ENCODE peak calls at places on chromosomes 5 and 9, in six cellular contexts. One of them, this sample, is unnamed.

GRCh38 chr9:89755835-89756234 is 151.0 kb downstream of the GADD45G start:
- DNase-seq in mesendoderm: no peak
- DNase-seq in H9: no peak
- DNase-seq in H1: no peak
- DNase-seq in IMR-90: peak; percentile 18
- DNase-seq in neuronal stem cell: no peak
- DNase-seq in this sample: peak; percentile 86

GRCh38 chr5:34616665-34617064 is 39.5 kb upstream of the RAI14 start:
- DNase-seq in mesendoderm: no peak
- DNase-seq in H9: no peak
- DNase-seq in IMR-90: no peak
- DNase-seq in neuronal stem cell: no peak
- DNase-seq in H1: no peak
- DNase-seq in this sample: no peak

GRCh38 chr9:107471562-107471961 is 18.0 kb downstream of the KLF4 start:
- DNase-seq in IMR-90: no peak
- DNase-seq in H1: no peak
- DNase-seq in mesendoderm: no peak
- DNase-seq in neuronal stem cell: no peak
- DNase-seq in H9: no peak
- DNase-seq in this sample: no peak

GRCh38 chr9:135051316-135052038 is 36.0 kb upstream of the OLFM1 start:
- DNase-seq in H9: peak; percentile 18
- DNase-seq in neuronal stem cell: no peak
- DNase-seq in mesendoderm: no peak
- DNase-seq in H1: no peak
- DNase-seq in IMR-90: no peak
- DNase-seq in this sample: no peak

GRCh38 chr9:15572200-15572599 is 19.4 kb downstream of the CCDC171 start:
- DNase-seq in IMR-90: peak; percentile 65
- DNase-seq in mesendoderm: no peak
- DNase-seq in H9: no peak
- DNase-seq in H1: no peak
- DNase-seq in neuronal stem cell: no peak
- DNase-seq in this sample: no peak

GRCh38 chr9:911003-911402 is 65.5 kb upstream of the DMRT3 start:
- DNase-seq in H9: peak; percentile 76
- DNase-seq in mesendoderm: peak; percentile 85
- DNase-seq in IMR-90: no peak
- DNase-seq in neuronal stem cell: no peak
- DNase-seq in H1: no peak
- DNase-seq in this sample: no peak

GRCh38 chr5:31698667-31699066 is 59.7 kb downstream of the PDZD2 start:
- DNase-seq in mesendoderm: no peak
- DNase-seq in neuronal stem cell: no peak
- DNase-seq in H1: no peak
- DNase-seq in IMR-90: no peak
- DNase-seq in H9: no peak
- DNase-seq in this sample: peak; percentile 13

GRCh38 chr5:120817044-120817985 is 353.2 kb downstream of the PRR16 start:
- DNase-seq in IMR-90: peak; percentile 31
- DNase-seq in mesendoderm: peak; percentile 54
- DNase-seq in H1: peak; percentile 53
- DNase-seq in neuronal stem cell: no peak
- DNase-seq in H9: peak; percentile 50
- DNase-seq in this sample: peak; percentile 42

GRCh38 chr9:27192291-27192960 is 83.4 kb downstream of the TEK start:
- DNase-seq in IMR-90: peak; percentile 7
- DNase-seq in mesendoderm: no peak
- DNase-seq in neuronal stem cell: no peak
- DNase-seq in H9: no peak
- DNase-seq in H1: no peak
- DNase-seq in this sample: no peak

GRCh38 chr5:145780961-145781360 is 54.2 kb downstream of the PRELID2 start:
- DNase-seq in neuronal stem cell: peak; percentile 76
- DNase-seq in mesendoderm: no peak
- DNase-seq in H1: no peak
- DNase-seq in H9: no peak
- DNase-seq in IMR-90: no peak
- DNase-seq in this sample: no peak

GRCh38 chr5:137095597-137095996 is 403.5 kb downstream of the SPOCK1 start:
- DNase-seq in IMR-90: no peak
- DNase-seq in mesendoderm: no peak
- DNase-seq in neuronal stem cell: no peak
- DNase-seq in H9: no peak
- DNase-seq in H1: no peak
- DNase-seq in this sample: no peak

GRCh38 chr5:141412853-141413539 is at the start of gene PCDHGA10:
- DNase-seq in H1: peak; percentile 67
- DNase-seq in IMR-90: peak; percentile 80
- DNase-seq in mesendoderm: peak; percentile 87
- DNase-seq in neuronal stem cell: peak; percentile 18
- DNase-seq in H9: peak; percentile 73
- DNase-seq in this sample: peak; percentile 84

GRCh38 chr9:126965541-126966428 is 51.2 kb downstream of the RALGPS1 start:
- DNase-seq in mesendoderm: peak; percentile 70
- DNase-seq in H1: peak; percentile 60
- DNase-seq in IMR-90: peak; percentile 61
- DNase-seq in neuronal stem cell: peak; percentile 20
- DNase-seq in H9: peak; percentile 65
- DNase-seq in this sample: peak; percentile 2

GRCh38 chr5:154793599-154794524 is 38.7 kb downstream of the LARP1 start:
- DNase-seq in H9: no peak
- DNase-seq in neuronal stem cell: no peak
- DNase-seq in mesendoderm: peak; percentile 32
- DNase-seq in IMR-90: peak; percentile 77
- DNase-seq in H1: no peak
- DNase-seq in this sample: peak; percentile 58

GRCh38 chr9:87662808-87663528 is 63.0 kb upstream of the CTSL start:
- DNase-seq in neuronal stem cell: peak; percentile 49
- DNase-seq in H9: peak; percentile 93
- DNase-seq in H1: peak; percentile 96
- DNase-seq in IMR-90: peak; percentile 44
- DNase-seq in mesendoderm: peak; percentile 94
- DNase-seq in this sample: peak; percentile 39

GRCh38 chr5:139799359-139799758 is 3.8 kb downstream of the PSD2 start:
- DNase-seq in H9: no peak
- DNase-seq in mesendoderm: no peak
- DNase-seq in H1: no peak
- DNase-seq in IMR-90: no peak
- DNase-seq in neuronal stem cell: no peak
- DNase-seq in this sample: no peak

GRCh38 chr9:130935660-130936271 is 3.3 kb downstream of the FIBCD1 start:
- DNase-seq in neuronal stem cell: no peak
- DNase-seq in mesendoderm: no peak
- DNase-seq in H9: no peak
- DNase-seq in IMR-90: peak; percentile 61
- DNase-seq in H1: no peak
- DNase-seq in this sample: peak; percentile 17

GRCh38 chr5:82422001-82422740 is 144.0 kb upstream of the RPS23 start:
- DNase-seq in mesendoderm: no peak
- DNase-seq in neuronal stem cell: no peak
- DNase-seq in IMR-90: no peak
- DNase-seq in H1: no peak
- DNase-seq in H9: no peak
- DNase-seq in this sample: no peak

GRCh38 chr9:111949919-111950318 is 53.3 kb downstream of the UGCG start:
- DNase-seq in H1: no peak
- DNase-seq in IMR-90: peak; percentile 55
- DNase-seq in mesendoderm: no peak
- DNase-seq in neuronal stem cell: no peak
- DNase-seq in H9: no peak
- DNase-seq in this sample: no peak

GRCh38 chr5:180366303-180366702 is 13.2 kb upstream of the GFPT2 start:
- DNase-seq in H9: no peak
- DNase-seq in IMR-90: no peak
- DNase-seq in mesendoderm: no peak
- DNase-seq in H1: no peak
- DNase-seq in neuronal stem cell: no peak
- DNase-seq in this sample: no peak

GRCh38 chr5:54883374-54884194 is 101.8 kb downstream of the ESM1 start:
- DNase-seq in mesendoderm: peak; percentile 83
- DNase-seq in neuronal stem cell: peak; percentile 40
- DNase-seq in H9: peak; percentile 73
- DNase-seq in H1: peak; percentile 81
- DNase-seq in IMR-90: peak; percentile 54
- DNase-seq in this sample: peak; percentile 37

DNA sequence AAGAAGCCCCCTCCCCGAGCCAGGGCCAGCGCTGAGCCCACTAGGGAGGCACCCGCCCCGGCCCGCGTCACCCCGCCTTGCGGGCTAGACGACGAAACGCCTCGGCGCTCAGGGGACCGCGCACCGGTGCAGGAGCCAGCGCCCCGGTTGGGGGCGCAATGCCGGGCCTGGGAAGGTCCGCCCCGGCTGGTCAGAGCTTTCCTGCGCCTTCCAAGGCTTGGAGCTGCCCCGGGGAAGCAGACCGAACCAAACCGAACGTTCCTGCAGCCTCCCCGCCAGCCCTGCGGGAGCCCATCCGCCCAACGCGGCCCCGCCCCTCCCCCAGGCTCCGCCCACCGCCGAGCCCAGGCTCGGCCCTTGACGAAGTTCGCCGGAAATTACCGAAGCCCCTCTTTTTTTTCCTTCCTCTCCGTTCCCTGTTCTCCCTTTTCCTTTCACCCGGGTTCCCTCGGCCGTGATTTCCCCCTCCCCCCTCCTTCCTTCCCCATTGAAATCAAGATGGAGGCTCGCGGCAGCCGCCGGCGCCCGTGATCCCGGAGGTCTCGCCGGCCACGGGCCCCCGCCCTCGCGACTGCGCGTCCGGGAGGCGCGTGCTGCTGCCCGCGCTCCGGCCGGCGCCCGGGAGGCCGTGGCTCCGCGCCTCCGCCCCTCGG is at the start of gene TRIO:
- DNase-seq in IMR-90: peak; percentile 91
- DNase-seq in neuronal stem cell: peak; percentile 93
- DNase-seq in H9: peak; percentile 91
- DNase-seq in mesendoderm: peak; percentile 96
- DNase-seq in H1: peak; percentile 99
- DNase-seq in this sample: peak; percentile 78
- H2BK5ac ChIP-seq in IMR-90: peak within 1 kb of the TSS; percentile 99
- H2BK5ac ChIP-seq in neuronal stem cell: no peak within 1 kb of the TSS
- H2BK5ac ChIP-seq in H9: no peak within 1 kb of the TSS
- H2BK5ac ChIP-seq in mesendoderm: peak within 1 kb of the TSS; percentile 69
- H2BK5ac ChIP-seq in H1: peak within 1 kb of the TSS; percentile 73
- H2BK5ac ChIP-seq in this sample: peak within 1 kb of the TSS; percentile 83

GRCh38 chr5:121982089-121982488 is 20.3 kb downstream of the SRFBP1 start:
- DNase-seq in neuronal stem cell: no peak
- DNase-seq in mesendoderm: no peak
- DNase-seq in H1: no peak
- DNase-seq in IMR-90: no peak
- DNase-seq in H9: no peak
- DNase-seq in this sample: no peak
- H2BK5ac ChIP-seq in neuronal stem cell: no peak overlapping the region
- H2BK5ac ChIP-seq in mesendoderm: no peak overlapping the region
- H2BK5ac ChIP-seq in H1: no peak overlapping the region
- H2BK5ac ChIP-seq in IMR-90: peak overlapping the region; percentile 24
- H2BK5ac ChIP-seq in H9: no peak overlapping the region
- H2BK5ac ChIP-seq in this sample: no peak overlapping the region

DNA sequence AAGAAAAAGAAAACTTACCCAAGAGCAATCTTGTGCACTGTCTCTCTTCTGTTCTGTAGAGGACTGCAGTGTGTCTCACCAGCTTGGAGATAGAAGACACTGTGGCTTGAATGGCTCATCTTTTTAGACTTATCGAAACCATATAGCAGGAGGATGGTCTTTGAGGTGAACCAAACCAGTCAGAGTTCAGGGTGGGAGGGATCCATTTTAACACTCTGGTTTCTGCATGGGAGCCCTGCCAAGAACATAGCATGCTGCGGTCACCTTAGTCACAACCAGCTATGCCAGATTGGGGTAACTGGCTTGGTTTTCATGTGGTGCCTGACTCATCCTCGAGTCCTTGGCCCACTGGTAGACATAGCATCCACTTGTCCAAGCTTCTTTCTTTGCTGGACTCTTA is 135.1 kb downstream of the PAPPA start:
- DNase-seq in neuronal stem cell: no peak
- DNase-seq in H1: no peak
- DNase-seq in IMR-90: peak; percentile 98
- DNase-seq in H9: no peak
- DNase-seq in mesendoderm: no peak
- DNase-seq in this sample: peak; percentile 51
- H2BK5ac ChIP-seq in neuronal stem cell: no peak overlapping the region
- H2BK5ac ChIP-seq in H1: no peak overlapping the region
- H2BK5ac ChIP-seq in IMR-90: no peak overlapping the region
- H2BK5ac ChIP-seq in H9: no peak overlapping the region
- H2BK5ac ChIP-seq in mesendoderm: no peak overlapping the region
- H2BK5ac ChIP-seq in this sample: no peak overlapping the region

GRCh38 chr9:128550770-128551651 is 1.4 kb upstream of the SPTAN1 start:
- DNase-seq in neuronal stem cell: no peak
- DNase-seq in H9: peak; percentile 38
- DNase-seq in mesendoderm: peak; percentile 51
- DNase-seq in H1: peak; percentile 52
- DNase-seq in IMR-90: peak; percentile 24
- DNase-seq in this sample: no peak
- H2BK5ac ChIP-seq in neuronal stem cell: no peak overlapping the region
- H2BK5ac ChIP-seq in H9: no peak overlapping the region
- H2BK5ac ChIP-seq in mesendoderm: no peak overlapping the region
- H2BK5ac ChIP-seq in H1: no peak overlapping the region
- H2BK5ac ChIP-seq in IMR-90: peak overlapping the region; percentile 92
- H2BK5ac ChIP-seq in this sample: no peak overlapping the region

This sample was measured in trophoblast cell.